ENCODE peak calls at places on chromosomes 7 and 10, in five cellular contexts. M, Y, R, W and H are unnamed samples.

GRCh38 chr7:140696024-140696678 is 357 bp upstream of the NDUFB2 start:
- DNase-seq in W (peak), Y (peak), M (peak), R (peak), H (peak)

GRCh38 chr10:23079700-23080099 is 15.7 kb upstream of the MSRB2 start:
- DNase-seq in M (no peak), R (no peak), Y (no peak), W (no peak), H (no peak)

GRCh38 chr7:14639801-14640200 is 262.8 kb downstream of the DGKB start:
- DNase-seq in M (no peak), W (peak), Y (no peak), R (no peak), H (peak)

GRCh38 chr10:131170042-131170983 is 141.2 kb downstream of the TCERG1L start:
- DNase-seq in R (no peak), Y (no peak), M (peak), W (no peak), H (no peak)

GRCh38 chr7:13848576-13849527 is 140.6 kb downstream of the ETV1 start:
- DNase-seq in M (no peak), R (no peak), W (no peak), Y (no peak), H (no peak)

GRCh38 chr10:1380075-1380793 is 324.0 kb downstream of the WDR37 start:
- DNase-seq in R (no peak), Y (no peak), W (no peak), M (peak), H (no peak)

GRCh38 chr7:94908204-94909022 is 1.0 kb downstream of the PPP1R9A start:
- DNase-seq in W (peak), M (no peak), R (peak), Y (no peak), H (peak)

GRCh38 chr7:360454-361100 is 70.6 kb downstream of the FOXL3 start:
- DNase-seq in M (no peak), Y (no peak), R (peak), W (no peak), H (no peak)

GRCh38 chr10:107238275-107238674 is 73.8 kb upstream of the SORCS1 start:
- DNase-seq in W (no peak), M (no peak), Y (no peak), R (no peak), H (no peak)

GRCh38 chr10:70232155-70232858 is 922 bp downstream of the PPA1 start:
- DNase-seq in M (no peak), W (peak), R (peak), Y (no peak), H (peak)

GRCh38 chr7:99489235-99489634 is 10.8 kb downstream of the ZNF394 start:
- DNase-seq in W (no peak), M (no peak), R (no peak), Y (no peak), H (no peak)

GRCh38 chr7:74409571-74409970 is 44.1 kb upstream of the GTF2IRD1 start:
- DNase-seq in R (no peak), M (no peak), Y (no peak), W (no peak), H (no peak)

GRCh38 chr10:62851449-62851848 is 35.3 kb upstream of the EGR2 start:
- DNase-seq in R (no peak), W (peak), Y (no peak), M (no peak), H (no peak)

GRCh38 chr7:117960351-117960750 is 87.1 kb upstream of the CTTNBP2 start:
- DNase-seq in W (no peak), M (no peak), R (no peak), Y (no peak), H (no peak)

GRCh38 chr7:137390076-137390475 is 46.5 kb upstream of the PTN start:
- DNase-seq in M (no peak), Y (no peak), R (no peak), W (no peak), H (no peak)

GRCh38 chr7:77199008-77199966 is at the start of gene FGL2:
- DNase-seq in M (peak), W (peak), R (peak), Y (peak), H (peak)

GRCh38 chr10:43044444-43045245 is 32.2 kb upstream of the RET start:
- DNase-seq in M (peak), R (no peak), Y (no peak), W (no peak), H (no peak)

GRCh38 chr7:131071786-131072504 is 255.7 kb upstream of the MKLN1 start:
- DNase-seq in R (no peak), Y (no peak), M (no peak), W (peak), H (no peak)

GRCh38 chr7:116166167-116166566 is 44.2 kb upstream of the TES start:
- DNase-seq in R (no peak), M (no peak), W (peak), Y (no peak), H (no peak)

GRCh38 chr7:151714201-151714600 is 162.7 kb downstream of the PRKAG2 start:
- DNase-seq in M (no peak), Y (no peak), R (no peak), W (no peak), H (no peak)

GRCh38 chr10:74011762-74012161 is 13.8 kb downstream of the VCL start:
- DNase-seq in R (no peak), W (peak), M (no peak), Y (peak), H (no peak)

GRCh38 chr10:52578871-52579405 is 193.6 kb downstream of the MBL2 start:
- DNase-seq in R (no peak), W (no peak), M (no peak), Y (peak), H (no peak)

GRCh38 chr10:96998329-96998888 is 166.3 kb downstream of the LCOR start:
- DNase-seq in W (peak), Y (peak), R (no peak), M (no peak), H (peak)
- H3K27ac ChIP-seq in W (no peak), Y (no peak), R (no peak), M (no peak), H (no peak)

GRCh38 chr10:128254486-128254885 is 128.3 kb upstream of the MKI67 start:
- DNase-seq in Y (no peak), W (no peak), R (no peak), M (no peak), H (no peak)

DNA sequence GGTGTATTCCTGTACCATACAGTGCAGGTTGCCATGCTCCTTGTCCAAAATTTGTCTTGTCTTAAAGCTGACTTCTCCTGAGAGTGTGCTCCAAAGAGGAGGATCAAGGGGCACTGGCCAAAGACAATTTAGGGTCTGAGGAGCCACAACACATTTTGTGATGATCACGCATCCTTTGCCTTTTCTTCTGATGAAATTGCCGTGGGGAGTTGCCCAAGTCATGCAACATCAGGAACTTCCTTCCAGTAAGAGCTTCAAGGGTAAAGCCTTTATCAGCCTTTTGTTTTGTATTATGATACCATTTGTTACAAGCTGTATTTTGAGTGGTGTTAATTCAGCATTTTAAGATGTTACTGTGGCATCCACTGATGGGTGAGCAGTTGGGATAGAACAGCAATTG is 131.2 kb upstream of the MKI67 start:
- DNase-seq in M (no peak), R (no peak), Y (no peak), W (no peak), H (no peak)
- TF ChIP-seq CTCF in M (no peak), R (no peak), Y (no peak), W (no peak), H (no peak)

GRCh38 chr10:99431190-99431549 is 746 bp upstream of the GOT1 start:
- DNase-seq in R (peak), M (peak), W (peak), Y (no peak), H (peak)
- H3K27ac ChIP-seq in R (peak), M (peak), W (peak), Y (peak), H (peak)

GRCh38 chr10:112689327-112689726 is 242.3 kb downstream of the VTI1A start:
- DNase-seq in W (peak), R (peak), Y (no peak), M (peak), H (peak)
- TF ChIP-seq CTCF in W (peak), R (peak), Y (peak), M (peak), H (no peak)

GRCh38 chr10:48251525-48252353 is 22.8 kb downstream of the FRMPD2 start:
- DNase-seq in Y (no peak), W (peak), M (no peak), R (no peak), H (peak)
- H3K27ac ChIP-seq in Y (peak), W (no peak), M (no peak), R (no peak), H (peak)

GRCh38 chr10:75234683-75235374 is 928 bp downstream of the COMTD1 start:
- DNase-seq in M (no peak), R (peak), W (peak), Y (no peak), H (no peak)
- TF ChIP-seq CTCF in M (no peak), R (no peak), W (peak), Y (no peak), H (no peak)

GRCh38 chr7:106117767-106118544 is 5.8 kb upstream of the SYPL1 start:
- DNase-seq in M (no peak), Y (no peak), W (no peak), R (no peak), H (no peak)

GRCh38 chr7:106112118-106112971 is at the start of gene SYPL1:
- DNase-seq in Y (peak), M (peak), R (peak), W (peak), H (peak)

GRCh38 chr7:106112972-106113421 is 885 bp upstream of the SYPL1 start:
- DNase-seq in M (no peak), W (no peak), Y (no peak), R (no peak), H (no peak)

GRCh38 chr7:106116162-106116704 is 4.1 kb upstream of the SYPL1 start:
- DNase-seq in W (no peak), M (no peak), Y (no peak), R (no peak), H (no peak)

GRCh38 chr7:106114735-106115383 is 2.7 kb upstream of the SYPL1 start:
- DNase-seq in W (no peak), M (no peak), Y (no peak), R (no peak), H (no peak)
- H3K27ac ChIP-seq in W (no peak), M (no peak), Y (no peak), R (no peak), H (no peak)